ENCODE peak calls at places on chromosomes 4 and X, in seven cellular contexts. D is SK-N-SH, H is K562, A is endothelial cell of umbilical vein, V is HCT116, M is HepG2, G is GM12878. Y is an unnamed sample.

GRCh38 chrX:13471269-13471668 is 98.1 kb upstream of the EGFL6 start:
- DNase-seq in D (no peak), A (no peak), V (no peak), M (no peak), H (no peak), G (no peak), Y (no peak)

GRCh38 chrX:108001218-108001814 is 19.1 kb upstream of the TEX13B start:
- DNase-seq in D (peak), H (no peak), V (peak), G (no peak), A (peak), M (peak), Y (no peak)

GRCh38 chr4:150164956-150165355 is 86.7 kb downstream of the DCLK2 start:
- DNase-seq in M (no peak), H (no peak), D (no peak), G (no peak), A (no peak), V (no peak), Y (no peak)

GRCh38 chr4:140243345-140243753 is 89.4 kb upstream of the MAML3 start:
- DNase-seq in A (peak), G (peak), V (no peak), H (no peak), M (no peak), D (no peak), Y (no peak)

GRCh38 chr4:179867300-179867878 is 2375.8 kb upstream of the TENM3 start:
- DNase-seq in M (peak), H (peak), V (peak), D (peak), G (peak), A (no peak), Y (peak)

GRCh38 chr4:129278868-129279267 is 182.9 kb downstream of the C4orf33 start:
- DNase-seq in M (no peak), V (no peak), D (no peak), H (no peak), G (no peak), A (no peak), Y (no peak)

GRCh38 chrX:131025336-131025735 is 32.8 kb upstream of the ARHGAP36 start:
- DNase-seq in M (peak), H (no peak), G (no peak), V (no peak), D (no peak), A (no peak), Y (no peak)

GRCh38 chrX:81120270-81120935 is 81.3 kb downstream of the HMGN5 start:
- DNase-seq in G (no peak), A (no peak), V (no peak), M (no peak), H (no peak), D (no peak), Y (no peak)

GRCh38 chr4:74896595-74896994 is 36.3 kb upstream of the PARM1 start:
- DNase-seq in A (no peak), G (no peak), V (no peak), D (no peak), M (no peak), H (no peak), Y (no peak)

GRCh38 chrX:46737462-46737861 is 21.5 kb downstream of the SLC9A7 start:
- DNase-seq in D (no peak), A (no peak), M (no peak), G (no peak), H (no peak), V (no peak), Y (no peak)

GRCh38 chr4:76886848-76887441 is 11.0 kb downstream of the SOWAHB start:
- DNase-seq in H (no peak), G (no peak), A (no peak), V (no peak), M (no peak), D (no peak), Y (no peak)

GRCh38 chrX:9241427-9241826 is 207.5 kb upstream of the FAM9B start:
- DNase-seq in M (no peak), G (no peak), A (no peak), D (no peak), H (no peak), V (no peak), Y (no peak)

GRCh38 chrX:38220024-38220935 is at the start of gene SRPX:
- DNase-seq in H (peak), M (no peak), A (peak), D (peak), G (no peak), V (peak), Y (no peak)

GRCh38 chr4:126647756-126648396 is 984.9 kb upstream of the INTU start:
- DNase-seq in H (no peak), D (no peak), A (no peak), G (no peak), M (no peak), V (no peak), Y (no peak)

GRCh38 chr4:183658362-183659028 is 490 bp downstream of the RWDD4 start:
- DNase-seq in H (peak), A (peak), D (peak), G (no peak), M (peak), V (no peak), Y (no peak)

GRCh38 chr4:166143227-166143626 is 270.2 kb downstream of the TLL1 start:
- DNase-seq in V (no peak), D (no peak), A (no peak), G (no peak), H (no peak), M (no peak), Y (no peak)

GRCh38 chr4:40197879-40198689 is 1.3 kb downstream of the RHOH start:
- DNase-seq in V (no peak), D (no peak), G (no peak), H (no peak), A (no peak), M (no peak), Y (no peak)

GRCh38 chr4:40194602-40195161 is 2.1 kb upstream of the RHOH start:
- DNase-seq in A (peak), G (no peak), D (peak), H (no peak), M (peak), V (no peak), Y (no peak)

GRCh38 chr4:40195182-40196177 is 1.4 kb upstream of the RHOH start:
- DNase-seq in M (no peak), H (no peak), G (no peak), D (no peak), A (no peak), V (no peak), Y (no peak)

GRCh38 chr4:40196260-40196659 is 571 bp upstream of the RHOH start:
- DNase-seq in D (no peak), A (no peak), H (no peak), V (no peak), G (no peak), M (no peak), Y (no peak)

DNA sequence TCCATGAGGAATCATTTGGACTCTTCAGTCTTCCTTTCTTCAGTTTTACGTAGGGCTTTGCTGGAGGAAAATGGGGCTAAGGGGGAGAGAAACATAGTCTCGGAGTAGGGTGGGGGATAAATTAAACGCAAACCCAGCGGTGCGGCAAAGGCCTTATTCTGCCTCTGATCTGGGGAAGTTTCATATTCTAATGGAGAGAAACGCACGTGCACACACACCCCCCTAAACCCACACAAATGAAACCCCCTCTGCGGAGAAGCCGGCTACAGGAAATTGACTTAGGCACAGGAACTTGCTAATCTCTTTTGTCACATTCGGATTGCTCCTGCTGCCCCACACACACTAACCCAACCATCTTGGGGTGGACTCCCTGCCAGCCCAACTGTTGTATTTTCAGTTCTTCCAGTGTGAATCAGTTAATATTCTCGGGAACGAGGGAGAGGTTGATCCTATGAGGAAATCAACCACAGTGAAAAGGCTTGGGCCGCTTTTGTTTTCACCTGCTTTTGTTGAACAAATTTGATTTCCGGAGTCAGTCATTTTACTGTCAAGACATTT is at the start of gene RHOH:
- DNase-seq in V (no peak), H (no peak), M (no peak), D (no peak), A (no peak), G (no peak), Y (no peak)
- TF ChIP-seq MAX in V (no peak), H (no peak), M (no peak), D (no peak), A (no peak), G (peak), Y (peak)

GRCh38 chr4:8200302-8200975 is 1.3 kb downstream of the SH3TC1 start:
- DNase-seq in G (no peak), D (no peak), H (peak), V (no peak), M (no peak), A (peak), Y (no peak)
- H3K9ac ChIP-seq in G (peak), D (no peak), H (peak), V (no peak), M (peak), A (peak), Y (no peak)

GRCh38 chr4:24089831-24090531 is 200.1 kb upstream of the PPARGC1A start:
- DNase-seq in H (no peak), G (no peak), V (no peak), D (no peak), A (no peak), M (no peak), Y (no peak)
- TF ChIP-seq MAX in H (no peak), G (no peak), V (no peak), D (no peak), A (no peak), M (no peak), Y (no peak)

GRCh38 chrX:21947671-21948070 is 7.2 kb downstream of the SMS start:
- DNase-seq in A (peak), M (no peak), H (no peak), V (no peak), D (no peak), G (no peak), Y (no peak)
- H3K9ac ChIP-seq in A (peak), M (no peak), H (no peak), V (no peak), D (peak), G (no peak), Y (no peak)

GRCh38 chrX:114962209-114962608 is 55.2 kb downstream of the IL13RA2 start:
- DNase-seq in M (no peak), G (no peak), H (no peak), D (no peak), A (no peak), V (no peak), Y (no peak)
- TF ChIP-seq MAX in M (no peak), G (no peak), H (no peak), D (no peak), A (no peak), V (no peak), Y (no peak)

GRCh38 chr4:163493643-163494359 is 689 bp upstream of the TMA16 start:
- DNase-seq in H (no peak), M (no peak), A (peak), G (no peak), D (no peak), V (no peak), Y (no peak)

GRCh38 chr4:163494360-163495241 is at the start of gene TMA16:
- DNase-seq in V (peak), D (peak), G (peak), H (peak), M (peak), A (peak), Y (peak)

GRCh38 chr4:163495900-163496299 is 1.4 kb downstream of the TMA16 start:
- DNase-seq in V (no peak), D (peak), H (no peak), A (peak), M (no peak), G (peak), Y (no peak)

GRCh38 chr4:163489929-163490328 is 4.6 kb upstream of the TMA16 start:
- DNase-seq in H (no peak), G (no peak), M (no peak), A (no peak), V (no peak), D (no peak), Y (no peak)

DNA sequence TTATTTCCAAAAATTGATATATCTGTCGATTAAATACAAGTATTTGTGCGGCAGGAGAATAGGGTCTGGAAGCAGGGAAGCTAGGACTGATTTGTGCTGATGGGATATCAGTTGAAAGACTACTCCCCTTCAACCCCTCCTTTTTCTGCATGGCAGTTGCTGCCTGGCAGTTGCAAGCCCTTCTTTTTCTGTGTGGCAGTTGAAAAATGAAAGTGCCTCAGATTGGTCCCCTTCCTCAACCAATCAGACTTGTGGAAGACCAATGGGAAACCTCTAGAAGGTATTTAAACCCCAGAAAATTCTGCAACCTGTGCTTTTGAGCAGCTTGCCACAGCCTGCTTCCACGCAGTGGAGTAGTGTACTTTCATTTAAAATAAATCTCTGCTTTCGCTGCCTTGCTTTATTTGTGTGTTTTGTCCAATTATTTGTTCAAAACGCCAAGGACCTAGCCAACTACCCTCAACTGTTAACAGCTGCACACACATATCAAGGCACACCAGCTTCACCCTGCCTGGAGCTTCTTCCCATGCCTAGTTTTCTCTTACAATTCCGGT is 1.5 kb upstream of the TMA16 start:
- DNase-seq in M (no peak), H (no peak), D (no peak), A (peak), G (no peak), V (peak), Y (no peak)
- H3K9ac ChIP-seq in M (no peak), H (no peak), D (no peak), A (no peak), G (peak), V (peak), Y (no peak)

GRCh38 chrX:110167952-110168451 is 149.9 kb downstream of the AMMECR1 start:
- DNase-seq in A (no peak), G (no peak), H (peak), D (peak), M (no peak), V (no peak), Y (no peak)
- TF ChIP-seq MAX in A (no peak), G (no peak), H (no peak), D (no peak), M (no peak), V (no peak), Y (no peak)

GRCh38 chr4:6271701-6272465 is 2.2 kb downstream of the WFS1 start:
- DNase-seq in A (no peak), M (no peak), D (no peak), V (no peak), H (no peak), G (no peak), Y (no peak)
- H3K9ac ChIP-seq in A (no peak), M (peak), D (no peak), V (peak), H (no peak), G (no peak), Y (no peak)

Y was measured in H1.